ENCODE peak calls at places on chromosomes 3 and 15, in nine cellular contexts. V, B, W, Z, R, M, H, T and P are unnamed samples.
A peak's percentile ranks its signal among the peaks of the same experiment; 100 is the strongest.

GRCh38 chr15:68278345-68279217 is 1.0 kb downstream of the FEM1B start:
- DNase-seq in T (no peak), M (no peak), B (no peak), V (peak; percentile 21), R (peak; percentile 86), W (no peak), H (no peak), Z (peak; percentile 65), P (peak; percentile 72)

GRCh38 chr3:64995857-64996564 is 308.2 kb upstream of the ADAMTS9 start:
- DNase-seq in B (no peak), V (no peak), W (no peak), H (no peak), Z (peak; percentile 18), M (no peak), T (no peak), R (no peak), P (no peak)

GRCh38 chr3:53252105-53252946 is 3.5 kb downstream of the TKT start:
- DNase-seq in T (no peak), H (no peak), R (no peak), B (no peak), Z (no peak), W (no peak), V (no peak), M (no peak), P (no peak)

GRCh38 chr3:53346514-53346913 is 829 bp downstream of the DCP1A start:
- DNase-seq in R (peak; percentile 13), H (no peak), V (no peak), M (no peak), W (no peak), T (no peak), B (no peak), Z (peak; percentile 32), P (no peak)

GRCh38 chr3:127783166-127783565 is 39.1 kb downstream of the MGLL start:
- DNase-seq in W (no peak), B (no peak), T (no peak), R (no peak), M (peak; percentile 34), Z (no peak), V (peak; percentile 56), H (no peak), P (no peak)

GRCh38 chr3:44323341-44323955 is 15.1 kb upstream of the TCAIM start:
- DNase-seq in Z (peak; percentile 55), H (no peak), B (peak; percentile 70), R (peak; percentile 53), V (no peak), M (peak; percentile 80), W (peak; percentile 67), T (peak; percentile 37), P (peak; percentile 86)

GRCh38 chr15:92820233-92821021 is 79.7 kb upstream of the CHD2 start:
- DNase-seq in W (peak; percentile 94), R (peak; percentile 96), H (peak; percentile 35), V (peak; percentile 96), T (peak; percentile 92), M (peak; percentile 95), B (peak; percentile 95), Z (peak; percentile 84), P (peak; percentile 92)

GRCh38 chr15:57297163-57297593 is 79.1 kb upstream of the CGNL1 start:
- DNase-seq in R (no peak), V (no peak), H (no peak), M (no peak), B (no peak), T (no peak), Z (no peak), W (no peak), P (no peak)

GRCh38 chr3:8497582-8497981 is 4.0 kb upstream of the LMCD1 start:
- DNase-seq in B (no peak), M (no peak), Z (peak; percentile 75), H (no peak), R (peak; percentile 48), T (no peak), V (no peak), W (no peak), P (no peak)

GRCh38 chr3:8500966-8501365 is 657 bp upstream of the LMCD1 start:
- DNase-seq in W (no peak), V (no peak), T (no peak), M (no peak), B (no peak), Z (no peak), H (no peak), R (no peak), P (no peak)

GRCh38 chr3:8499181-8499611 is 2.4 kb upstream of the LMCD1 start:
- DNase-seq in R (no peak), W (no peak), M (no peak), Z (peak; percentile 92), B (no peak), V (no peak), H (no peak), T (no peak), P (no peak)

GRCh38 chr3:8501388-8502131 is at the start of gene LMCD1:
- DNase-seq in Z (peak; percentile 93), R (peak; percentile 97), W (peak; percentile 97), T (peak; percentile 70), H (peak; percentile 52), M (peak; percentile 97), V (peak; percentile 94), B (peak; percentile 95), P (peak; percentile 94)

DNA sequence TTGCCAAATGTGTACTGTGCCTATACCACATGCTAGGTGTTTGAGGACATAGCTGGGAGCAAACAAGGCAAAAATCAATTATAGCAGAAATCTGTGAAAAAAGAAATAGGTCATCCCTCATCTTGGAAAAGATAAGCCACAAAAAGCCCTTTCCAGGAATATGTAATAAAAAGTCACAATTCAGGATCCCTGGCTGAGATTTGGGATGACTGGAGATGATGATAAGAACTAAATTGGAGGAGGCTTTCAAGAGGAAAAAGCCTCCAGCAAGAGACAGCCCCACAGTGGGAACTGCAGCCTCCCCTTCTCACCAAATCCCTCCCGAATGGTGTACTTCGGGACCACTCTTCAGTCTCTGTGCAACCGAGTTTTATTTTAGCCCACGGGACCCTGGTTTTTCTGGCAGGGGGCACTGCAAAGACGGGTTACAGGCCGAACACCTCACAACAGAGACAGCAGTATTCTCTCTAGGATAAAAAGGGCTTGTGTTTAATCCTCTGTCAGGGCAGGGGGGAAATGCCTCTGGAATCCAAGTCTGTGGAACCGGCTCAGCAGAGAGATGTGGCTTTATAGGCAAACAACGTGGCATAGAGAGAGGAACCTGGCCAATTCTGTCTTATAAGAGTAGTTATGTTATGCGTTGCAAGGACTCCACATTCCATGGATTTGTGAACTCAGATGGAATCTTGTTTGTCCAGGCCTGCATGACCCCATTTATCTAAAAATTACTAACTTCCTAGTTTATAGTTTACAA is 1.2 kb upstream of the LMCD1 start:
- DNase-seq in W (no peak), T (no peak), Z (peak; percentile 87), M (no peak), V (no peak), B (no peak), R (peak; percentile 60), H (no peak), P (no peak)
- TF ChIP-seq CTCF in W (no peak), T (no peak), Z (no peak), M (no peak), V (no peak), B (no peak), R (no peak), H (no peak), P (no peak)

DNA sequence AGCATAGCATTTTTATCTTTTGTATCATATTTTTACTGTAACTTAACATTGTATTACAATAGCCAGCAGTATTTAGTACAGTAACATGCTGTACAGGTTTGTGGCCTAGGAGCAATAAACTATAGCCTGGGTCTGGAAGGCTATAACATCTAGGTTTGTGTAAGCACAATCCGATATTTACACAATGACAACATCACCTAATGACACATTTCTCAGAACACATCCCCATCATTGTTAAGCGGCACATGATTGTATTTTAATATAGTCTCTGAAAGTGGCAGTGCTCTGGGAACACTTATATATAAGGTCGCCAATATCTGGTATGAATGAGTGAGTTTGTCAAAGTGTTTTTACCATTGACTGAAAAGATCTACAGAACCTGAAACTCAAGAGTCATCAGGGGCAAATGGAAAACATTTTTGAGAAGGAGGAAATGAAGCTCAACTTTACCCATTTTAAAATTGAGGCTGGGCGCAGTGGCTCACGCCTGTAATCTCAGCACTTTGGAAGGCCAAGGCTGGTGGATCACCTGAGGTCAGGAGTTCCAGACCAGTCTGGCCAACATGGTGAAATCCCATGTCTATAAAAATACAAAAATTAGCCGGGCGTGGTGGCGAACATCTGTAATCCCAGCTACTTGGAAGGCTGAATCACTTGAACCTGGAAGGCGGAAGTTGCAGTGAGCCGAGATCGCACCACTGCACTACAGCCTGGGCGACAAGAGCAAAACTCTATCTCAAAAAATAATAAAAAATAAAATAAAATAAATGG is 38.8 kb upstream of the TNFSF10 start:
- DNase-seq in T (no peak), W (no peak), Z (no peak), V (no peak), M (no peak), R (peak; percentile 16), B (peak; percentile 54), H (no peak), P (no peak)
- H3K27ac ChIP-seq in T (no peak overlapping the region), W (peak overlapping the region; percentile 9), Z (peak overlapping the region; percentile 67), V (peak overlapping the region; percentile 83), M (peak overlapping the region; percentile 62), R (peak overlapping the region; percentile 79), B (peak overlapping the region; percentile 88), H (peak overlapping the region; percentile 88), P (peak overlapping the region; percentile 86)

GRCh38 chr3:183430325-183430957 is 2.0 kb upstream of the MCF2L2 start:
- DNase-seq in T (no peak), V (no peak), W (no peak), H (no peak), Z (no peak), M (no peak), B (no peak), R (no peak), P (no peak)

GRCh38 chr3:183427206-183428139 is 946 bp downstream of the MCF2L2 start:
- DNase-seq in W (no peak), R (no peak), V (no peak), M (no peak), H (no peak), B (no peak), T (no peak), Z (no peak), P (no peak)

DNA sequence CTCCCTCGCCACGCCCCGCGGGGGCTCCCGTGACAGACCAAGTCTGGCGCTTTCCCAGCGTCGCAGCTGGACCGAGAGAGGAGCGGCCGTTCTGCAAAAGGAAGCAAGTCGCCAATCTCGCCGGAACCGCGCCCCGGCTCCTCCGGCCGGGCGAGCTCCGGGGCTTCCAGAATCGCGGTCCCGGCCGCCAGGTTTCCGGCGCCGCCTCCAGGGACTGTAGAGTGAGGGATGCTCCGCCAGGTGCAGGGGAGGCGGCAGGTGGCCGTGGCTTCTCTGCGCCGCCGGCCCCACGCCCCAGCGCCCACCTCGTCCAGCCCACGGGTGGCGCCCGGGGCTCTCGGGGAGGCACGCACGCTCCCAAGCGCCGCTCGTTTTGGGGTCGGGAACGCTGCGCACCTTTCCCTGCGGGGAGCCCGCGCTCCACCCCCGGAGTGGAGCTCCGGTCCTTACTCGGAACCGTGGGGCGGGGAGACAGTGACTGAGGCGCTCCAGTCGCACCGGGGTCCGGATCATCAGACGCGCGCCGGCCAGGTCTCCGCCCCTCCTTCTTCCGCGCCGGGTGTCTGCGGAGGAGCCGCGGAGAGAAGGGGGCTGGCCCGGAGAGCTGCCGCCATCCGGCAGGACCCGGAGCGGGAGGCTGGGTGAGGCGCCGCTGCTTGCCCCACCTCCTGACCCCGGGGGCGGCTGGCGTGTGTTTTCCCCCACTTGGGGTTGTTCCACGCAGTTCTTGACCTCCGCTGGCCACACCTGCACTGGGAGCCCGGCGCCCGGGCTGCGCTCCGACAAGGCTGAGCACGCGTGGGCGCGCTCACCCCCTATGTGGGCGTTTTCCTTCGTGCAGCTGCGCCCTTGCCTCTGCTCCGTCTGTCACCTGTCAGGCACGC is at the start of gene MCF2L2:
- DNase-seq in W (peak; percentile 64), T (peak; percentile 88), B (peak; percentile 56), H (no peak), M (peak; percentile 83), Z (no peak), R (peak; percentile 19), V (peak; percentile 89), P (peak; percentile 86)
- TF ChIP-seq POLR2A in W (no peak), T (peak; percentile 73), B (no peak), H (no peak), M (no peak), Z (no peak), R (no peak), V (no peak), P (peak; percentile 84)

GRCh38 chr3:136249091-136249490 is 1.0 kb upstream of the PCCB start:
- DNase-seq in R (no peak), Z (peak; percentile 32), T (no peak), B (no peak), V (no peak), W (no peak), H (no peak), M (no peak), P (no peak)

GRCh38 chr3:136250226-136250861 is at the start of gene PCCB:
- DNase-seq in V (peak; percentile 99), Z (peak; percentile 93), B (peak; percentile 96), H (peak; percentile 88), R (peak; percentile 93), M (peak; percentile 97), W (peak; percentile 96), T (peak; percentile 84), P (peak; percentile 96)

GRCh38 chr3:136249593-136250225 is 431 bp upstream of the PCCB start:
- DNase-seq in B (no peak), V (no peak), H (no peak), Z (no peak), W (peak; percentile 35), T (no peak), M (no peak), R (no peak), P (no peak)

GRCh38 chr3:136251511-136251910 is 1.4 kb downstream of the PCCB start:
- DNase-seq in W (no peak), H (no peak), M (no peak), Z (no peak), B (no peak), T (peak; percentile 11), V (no peak), R (no peak), P (no peak)

GRCh38 chr3:136250862-136251460 is 821 bp downstream of the PCCB start:
- DNase-seq in V (peak; percentile 87), W (peak; percentile 76), M (peak; percentile 83), Z (peak; percentile 64), T (peak; percentile 72), R (peak; percentile 37), B (peak; percentile 69), H (no peak), P (peak; percentile 87)
- TF ChIP-seq CTCF in V (peak; percentile 13), W (no peak), M (no peak), Z (peak; percentile 72), T (peak; percentile 42), R (no peak), B (no peak), H (no peak), P (peak; percentile 32)